ENCODE peak calls at places on chromosome 15, in four cellular contexts. N is mesendoderm, Q is H9, F is neuronal stem cell. H is an unnamed sample.

GRCh38 chr15:81948751-81949150 is 97.1 kb downstream of the MEX3B start:
- DNase-seq in N (no peak), F (no peak), Q (no peak), H (no peak)

GRCh38 chr15:28099555-28100140 is 533 bp upstream of the OCA2 start:
- DNase-seq in N (no peak), Q (no peak), F (no peak), H (no peak)

GRCh38 chr15:37880009-37880834 is 54.2 kb upstream of the TMCO5A start:
- DNase-seq in F (peak), N (peak), Q (no peak), H (no peak)

GRCh38 chr15:52144656-52145055 is 32.1 kb upstream of the BCL2L10 start:
- DNase-seq in Q (no peak), F (no peak), N (peak), H (peak)

GRCh38 chr15:71079208-71080044 is 35.8 kb upstream of the THSD4 start:
- DNase-seq in F (no peak), Q (no peak), N (peak), H (peak)

GRCh38 chr15:90219421-90220141 is 14.2 kb downstream of the CIB1 start:
- DNase-seq in Q (peak), F (peak), N (peak), H (peak)

GRCh38 chr15:75138016-75138999 is 63.4 kb upstream of the C15orf39 start:
- DNase-seq in F (no peak), Q (no peak), N (peak), H (no peak)

GRCh38 chr15:76235186-76235826 is 76.0 kb downstream of the ETFA start:
- DNase-seq in F (no peak), Q (no peak), N (peak), H (peak)

GRCh38 chr15:35753486-35753885 is 207.5 kb upstream of the DPH6 start:
- DNase-seq in N (no peak), F (no peak), Q (no peak), H (no peak)

GRCh38 chr15:52227456-52227855 is 36.3 kb upstream of the GNB5 start:
- DNase-seq in N (peak), F (peak), Q (peak), H (peak)

GRCh38 chr15:74307827-74308642 is 59.4 kb downstream of the CYP11A1 start:
- DNase-seq in F (no peak), N (peak), Q (peak), H (peak)

GRCh38 chr15:33329457-33329856 is 18.7 kb downstream of the RYR3 start:
- DNase-seq in F (no peak), Q (no peak), N (no peak), H (no peak)

GRCh38 chr15:48883699-48884098 is 5.8 kb downstream of the EID1 start:
- DNase-seq in Q (no peak), F (no peak), N (no peak), H (no peak)

GRCh38 chr15:22263738-22264137 is 183.4 kb downstream of the OR4M2 start:
- DNase-seq in N (no peak), Q (no peak), F (no peak), H (no peak)

GRCh38 chr15:40831861-40832260 is 3.4 kb upstream of the PPP1R14D start:
- DNase-seq in N (no peak), F (no peak), Q (no peak), H (no peak)

GRCh38 chr15:39381517-39381916 is 199.4 kb upstream of the THBS1 start:
- DNase-seq in Q (no peak), F (no peak), N (no peak), H (no peak)

GRCh38 chr15:74851960-74852359 is 9.0 kb upstream of the ULK3 start:
- DNase-seq in N (no peak), Q (no peak), F (no peak), H (no peak)

GRCh38 chr15:52180196-52180835 is 10.9 kb downstream of the GNB5 start:
- DNase-seq in N (no peak), F (no peak), Q (no peak), H (no peak)

GRCh38 chr15:35722506-35722905 is 176.5 kb upstream of the DPH6 start:
- DNase-seq in F (no peak), N (no peak), Q (no peak), H (no peak)

DNA sequence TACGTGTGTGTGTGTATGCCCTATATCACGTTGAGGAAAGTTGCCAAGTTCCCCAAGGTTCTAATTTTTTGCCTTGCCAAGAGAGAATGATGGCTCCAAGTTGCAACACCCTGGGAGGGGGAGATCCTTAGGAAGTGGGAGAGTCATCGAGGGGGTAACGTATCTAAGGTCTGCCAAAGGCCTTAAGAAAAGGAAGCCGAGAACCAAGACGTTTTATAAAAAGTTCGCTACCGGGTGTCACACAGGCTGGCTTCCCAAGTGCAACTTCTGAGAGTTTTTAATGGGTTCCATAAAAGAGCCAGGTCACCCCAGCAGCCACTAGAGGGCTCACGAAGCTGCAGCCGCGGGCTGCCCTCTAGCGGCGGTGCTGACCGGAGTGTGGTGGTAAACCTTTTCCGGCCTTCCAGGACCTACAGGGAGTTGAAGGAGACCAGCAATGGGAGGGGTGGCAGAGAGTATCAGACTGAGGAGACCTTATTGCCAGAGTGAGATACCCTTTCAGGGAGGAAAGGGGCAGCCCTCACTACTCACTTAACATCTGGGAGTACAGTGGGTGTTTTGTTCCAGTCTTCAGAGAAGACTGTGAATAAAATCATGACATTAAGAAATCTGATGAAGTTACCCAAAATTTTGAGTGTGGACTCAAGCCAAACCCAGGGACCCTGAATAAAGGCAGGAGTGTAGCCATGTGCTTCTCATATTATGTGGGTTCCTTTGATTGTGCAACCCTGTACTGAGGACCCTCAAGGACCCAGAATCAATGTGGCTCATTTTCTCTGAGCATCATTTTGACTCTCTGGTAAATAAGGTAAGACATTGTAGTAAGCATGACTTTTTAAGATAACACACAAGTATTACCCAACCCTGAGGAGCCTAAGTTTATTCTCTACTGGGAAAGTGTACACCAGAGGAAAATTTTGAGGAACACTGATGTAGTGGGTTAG is 2.5 kb upstream of the RFX7 start:
- DNase-seq in F (peak), N (peak), Q (peak), H (peak)
- H4K8ac ChIP-seq in F (no peak), N (peak), Q (no peak), H (peak)

GRCh38 chr15:62419206-62419605 is 254.1 kb upstream of the C2CD4B start:
- DNase-seq in N (no peak), Q (no peak), F (no peak), H (no peak)

GRCh38 chr15:62415498-62415897 is 250.4 kb upstream of the C2CD4B start:
- DNase-seq in F (no peak), Q (no peak), N (no peak), H (no peak)

GRCh38 chr15:62413786-62414185 is 248.7 kb upstream of the C2CD4B start:
- DNase-seq in N (no peak), F (no peak), Q (no peak), H (no peak)

GRCh38 chr15:62416535-62416934 is 251.4 kb upstream of the C2CD4B start:
- DNase-seq in Q (no peak), N (peak), F (no peak), H (no peak)

DNA sequence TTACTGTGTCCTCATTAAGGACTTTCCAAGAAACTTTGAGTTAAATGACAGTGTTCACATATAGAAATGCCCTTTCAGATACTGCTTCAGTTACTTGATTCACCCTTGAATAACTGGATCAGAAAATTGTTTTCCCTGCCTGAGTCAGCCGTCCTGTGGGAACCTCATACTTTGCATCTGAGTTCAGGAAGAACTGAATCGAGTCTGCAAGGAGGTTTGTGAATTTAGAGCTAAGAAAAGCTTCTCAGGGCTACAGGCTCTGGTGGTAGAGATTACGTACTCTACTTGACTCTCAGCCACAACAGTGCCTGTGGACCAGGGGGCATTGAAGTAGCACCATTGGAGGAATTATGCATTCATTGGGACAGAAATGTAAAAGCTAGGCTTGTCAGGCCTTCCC is 252.4 kb upstream of the C2CD4B start:
- DNase-seq in F (no peak), Q (no peak), N (no peak), H (no peak)
- H4K8ac ChIP-seq in F (no peak), Q (no peak), N (no peak), H (no peak)

GRCh38 chr15:36817776-36818175 is 238.3 kb downstream of the CDIN1 start:
- DNase-seq in F (no peak), N (no peak), Q (no peak), H (no peak)
- H4K8ac ChIP-seq in F (no peak), N (no peak), Q (no peak), H (no peak)

GRCh38 chr15:26037369-26037768 is 174.2 kb upstream of the ATP10A start:
- DNase-seq in N (no peak), Q (no peak), F (no peak), H (peak)

GRCh38 chr15:26038693-26039092 is 175.6 kb upstream of the ATP10A start:
- DNase-seq in F (no peak), Q (peak), N (peak), H (no peak)
- H4K8ac ChIP-seq in F (no peak), Q (no peak), N (no peak), H (no peak)

GRCh38 chr15:63831041-63831440 is 2.7 kb downstream of the HERC1 start:
- DNase-seq in Q (no peak), F (no peak), N (no peak), H (peak)
- H4K8ac ChIP-seq in Q (no peak), F (no peak), N (no peak), H (no peak)

GRCh38 chr15:80462836-80463512 is 58.8 kb downstream of the ARNT2 start:
- DNase-seq in Q (no peak), F (no peak), N (no peak), H (peak)
- H4K8ac ChIP-seq in Q (no peak), F (no peak), N (no peak), H (no peak)

GRCh38 chr15:50131617-50132016 is 12.6 kb upstream of the ATP8B4 start:
- DNase-seq in F (no peak), Q (no peak), N (no peak), H (no peak)
- H4K8ac ChIP-seq in F (no peak), Q (no peak), N (no peak), H (no peak)

GRCh38 chr15:93460717-93461116 is 371.7 kb upstream of the RGMA start:
- DNase-seq in Q (no peak), N (no peak), F (no peak), H (no peak)

GRCh38 chr15:93459396-93459795 is 370.4 kb upstream of the RGMA start:
- DNase-seq in N (no peak), Q (no peak), F (no peak), H (no peak)

GRCh38 chr15:93466380-93466779 is 377.4 kb upstream of the RGMA start:
- DNase-seq in N (no peak), F (no peak), Q (no peak), H (no peak)

GRCh38 chr15:93458567-93458966 is 369.6 kb upstream of the RGMA start:
- DNase-seq in F (no peak), N (no peak), Q (no peak), H (no peak)

GRCh38 chr15:93462690-93463089 is 373.7 kb upstream of the RGMA start:
- DNase-seq in N (peak), F (no peak), Q (no peak), H (no peak)
- H4K8ac ChIP-seq in N (no peak), F (no peak), Q (no peak), H (no peak)

GRCh38 chr15:58933311-58934113 is at the start of gene SLTM:
- DNase-seq in Q (peak), N (peak), F (peak), H (peak)

GRCh38 chr15:58934114-58934447 is 602 bp upstream of the SLTM start:
- DNase-seq in Q (no peak), F (no peak), N (no peak), H (no peak)

GRCh38 chr15:58934521-58934920 is 1.0 kb upstream of the SLTM start:
- DNase-seq in F (no peak), Q (no peak), N (no peak), H (peak)

GRCh38 chr15:58931985-58932384 is 1.5 kb downstream of the SLTM start:
- DNase-seq in Q (no peak), N (no peak), F (no peak), H (peak)

GRCh38 chr15:58932791-58933310 is 628 bp downstream of the SLTM start:
- DNase-seq in N (no peak), F (no peak), Q (no peak), H (peak)
- H4K8ac ChIP-seq in N (peak), F (peak), Q (no peak), H (peak)

GRCh38 chr15:56168394-56168793 is 75.3 kb downstream of the RFX7 start:
- DNase-seq in N (no peak), Q (no peak), F (no peak), H (no peak)
- H4K8ac ChIP-seq in N (no peak), Q (no peak), F (no peak), H (no peak)